ENCODE peak calls at places on chromosomes 13 and 19, in eight cellular contexts. One of them, this sample, is unnamed.

GRCh38 chr19:35211545-35212230 is 16.9 kb downstream of the FAM187B start:
- DNase-seq in Peyer's patch: peak
- DNase-seq in body of pancreas: peak
- DNase-seq in pancreas: no peak
- DNase-seq in sigmoid colon: peak
- DNase-seq in A549: no peak
- DNase-seq in IMR-90: no peak
- DNase-seq in H9: no peak
- DNase-seq in this sample: peak

GRCh38 chr13:94369862-94370491 is 109.5 kb downstream of the DCT start:
- DNase-seq in Peyer's patch: no peak
- DNase-seq in body of pancreas: no peak
- DNase-seq in pancreas: no peak
- DNase-seq in sigmoid colon: no peak
- DNase-seq in A549: no peak
- DNase-seq in IMR-90: peak
- DNase-seq in H9: no peak
- DNase-seq in this sample: no peak

GRCh38 chr13:112329376-112329775 is 46.8 kb upstream of the SPACA7 start:
- DNase-seq in Peyer's patch: no peak
- DNase-seq in body of pancreas: no peak
- DNase-seq in pancreas: no peak
- DNase-seq in sigmoid colon: no peak
- DNase-seq in A549: no peak
- DNase-seq in IMR-90: no peak
- DNase-seq in H9: no peak
- DNase-seq in this sample: no peak

GRCh38 chr13:27953671-27954405 is 15.3 kb downstream of the CDX2 start:
- DNase-seq in Peyer's patch: peak
- DNase-seq in body of pancreas: peak
- DNase-seq in pancreas: peak
- DNase-seq in sigmoid colon: peak
- DNase-seq in A549: peak
- DNase-seq in IMR-90: peak
- DNase-seq in H9: peak
- DNase-seq in this sample: no peak

GRCh38 chr19:16496613-16496983 is 404 bp downstream of the C19orf44 start:
- DNase-seq in Peyer's patch: peak
- DNase-seq in body of pancreas: no peak
- DNase-seq in pancreas: no peak
- DNase-seq in sigmoid colon: peak
- DNase-seq in A549: no peak
- DNase-seq in IMR-90: peak
- DNase-seq in H9: no peak
- DNase-seq in this sample: peak

GRCh38 chr19:44726465-44726864 is 22.0 kb upstream of the BCL3 start:
- DNase-seq in Peyer's patch: no peak
- DNase-seq in body of pancreas: no peak
- DNase-seq in pancreas: no peak
- DNase-seq in sigmoid colon: no peak
- DNase-seq in A549: no peak
- DNase-seq in IMR-90: no peak
- DNase-seq in H9: no peak
- DNase-seq in this sample: no peak

GRCh38 chr13:94057618-94058017 is 421.9 kb downstream of the DCT start:
- DNase-seq in Peyer's patch: no peak
- DNase-seq in body of pancreas: no peak
- DNase-seq in pancreas: no peak
- DNase-seq in sigmoid colon: no peak
- DNase-seq in A549: no peak
- DNase-seq in IMR-90: no peak
- DNase-seq in H9: no peak
- DNase-seq in this sample: no peak

GRCh38 chr13:107091386-107091785 is 523.4 kb upstream of the ARGLU1 start:
- DNase-seq in Peyer's patch: no peak
- DNase-seq in body of pancreas: no peak
- DNase-seq in pancreas: no peak
- DNase-seq in sigmoid colon: no peak
- DNase-seq in A549: no peak
- DNase-seq in IMR-90: no peak
- DNase-seq in H9: no peak
- DNase-seq in this sample: no peak

GRCh38 chr19:48638831-48639381 is 1.7 kb upstream of the DBP start:
- DNase-seq in Peyer's patch: no peak
- DNase-seq in body of pancreas: no peak
- DNase-seq in pancreas: peak
- DNase-seq in sigmoid colon: no peak
- DNase-seq in A549: no peak
- DNase-seq in IMR-90: no peak
- DNase-seq in H9: peak
- DNase-seq in this sample: peak

GRCh38 chr19:5624154-5624663 is 1.3 kb downstream of the SAFB start:
- DNase-seq in Peyer's patch: no peak
- DNase-seq in body of pancreas: peak
- DNase-seq in pancreas: peak
- DNase-seq in sigmoid colon: peak
- DNase-seq in A549: no peak
- DNase-seq in IMR-90: peak
- DNase-seq in H9: no peak
- DNase-seq in this sample: peak

GRCh38 chr13:76189882-76190519 is 553.9 kb downstream of the LMO7 start:
- DNase-seq in Peyer's patch: no peak
- DNase-seq in body of pancreas: no peak
- DNase-seq in pancreas: no peak
- DNase-seq in sigmoid colon: no peak
- DNase-seq in A549: no peak
- DNase-seq in IMR-90: no peak
- DNase-seq in H9: peak
- DNase-seq in this sample: no peak

GRCh38 chr13:97235549-97236206 is 13.5 kb downstream of the MBNL2 start:
- DNase-seq in Peyer's patch: no peak
- DNase-seq in body of pancreas: peak
- DNase-seq in pancreas: no peak
- DNase-seq in sigmoid colon: no peak
- DNase-seq in A549: no peak
- DNase-seq in IMR-90: no peak
- DNase-seq in H9: no peak
- DNase-seq in this sample: no peak

GRCh38 chr13:112343591-112343990 is 32.6 kb upstream of the SPACA7 start:
- DNase-seq in Peyer's patch: no peak
- DNase-seq in body of pancreas: no peak
- DNase-seq in pancreas: no peak
- DNase-seq in sigmoid colon: no peak
- DNase-seq in A549: no peak
- DNase-seq in IMR-90: no peak
- DNase-seq in H9: peak
- DNase-seq in this sample: no peak

GRCh38 chr19:17309962-17310461 is 649 bp downstream of the DDA1 start:
- DNase-seq in Peyer's patch: no peak
- DNase-seq in body of pancreas: no peak
- DNase-seq in pancreas: no peak
- DNase-seq in sigmoid colon: no peak
- DNase-seq in A549: no peak
- DNase-seq in IMR-90: no peak
- DNase-seq in H9: no peak
- DNase-seq in this sample: no peak

GRCh38 chr19:35031072-35031881 is 1.0 kb downstream of the SCN1B start:
- DNase-seq in Peyer's patch: no peak
- DNase-seq in body of pancreas: no peak
- DNase-seq in pancreas: peak
- DNase-seq in sigmoid colon: no peak
- DNase-seq in A549: no peak
- DNase-seq in IMR-90: peak
- DNase-seq in H9: peak
- DNase-seq in this sample: no peak

GRCh38 chr19:35120492-35120891 is 4.9 kb downstream of the FXYD3 start:
- DNase-seq in Peyer's patch: no peak
- DNase-seq in body of pancreas: peak
- DNase-seq in pancreas: no peak
- DNase-seq in sigmoid colon: no peak
- DNase-seq in A549: peak
- DNase-seq in IMR-90: peak
- DNase-seq in H9: no peak
- DNase-seq in this sample: no peak

GRCh38 chr13:62293081-62293480 is 877.4 kb upstream of the PCDH20 start:
- DNase-seq in Peyer's patch: no peak
- DNase-seq in body of pancreas: no peak
- DNase-seq in pancreas: no peak
- DNase-seq in sigmoid colon: no peak
- DNase-seq in A549: peak
- DNase-seq in IMR-90: peak
- DNase-seq in H9: no peak
- DNase-seq in this sample: no peak

GRCh38 chr13:20721454-20722357 is 18.2 kb downstream of the IL17D start:
- DNase-seq in Peyer's patch: no peak
- DNase-seq in body of pancreas: peak
- DNase-seq in pancreas: peak
- DNase-seq in sigmoid colon: no peak
- DNase-seq in A549: no peak
- DNase-seq in IMR-90: peak
- DNase-seq in H9: peak
- DNase-seq in this sample: no peak

GRCh38 chr13:100566543-100566942 is 22.0 kb downstream of the GGACT start:
- DNase-seq in Peyer's patch: no peak
- DNase-seq in body of pancreas: no peak
- DNase-seq in pancreas: no peak
- DNase-seq in sigmoid colon: no peak
- DNase-seq in A549: peak
- DNase-seq in IMR-90: peak
- DNase-seq in H9: no peak
- DNase-seq in this sample: no peak

GRCh38 chr13:75480691-75481175 is 1.2 kb downstream of the TBC1D4 start:
- DNase-seq in Peyer's patch: no peak
- DNase-seq in body of pancreas: peak
- DNase-seq in pancreas: peak
- DNase-seq in sigmoid colon: peak
- DNase-seq in A549: peak
- DNase-seq in IMR-90: peak
- DNase-seq in H9: peak
- DNase-seq in this sample: peak

GRCh38 chr19:49930483-49931011 is 1.2 kb upstream of the NUP62 start:
- DNase-seq in Peyer's patch: no peak
- DNase-seq in body of pancreas: no peak
- DNase-seq in pancreas: peak
- DNase-seq in sigmoid colon: no peak
- DNase-seq in A549: peak
- DNase-seq in IMR-90: no peak
- DNase-seq in H9: peak
- DNase-seq in this sample: peak

GRCh38 chr13:101576452-101576851 is 124.0 kb downstream of the ITGBL1 start:
- DNase-seq in Peyer's patch: no peak
- DNase-seq in body of pancreas: no peak
- DNase-seq in pancreas: no peak
- DNase-seq in sigmoid colon: no peak
- DNase-seq in A549: peak
- DNase-seq in IMR-90: peak
- DNase-seq in H9: no peak
- DNase-seq in this sample: no peak

GRCh38 chr19:4103073-4103418 is 20.9 kb downstream of the MAP2K2 start:
- DNase-seq in Peyer's patch: no peak
- DNase-seq in body of pancreas: no peak
- DNase-seq in pancreas: no peak
- DNase-seq in sigmoid colon: no peak
- DNase-seq in A549: no peak
- DNase-seq in IMR-90: no peak
- DNase-seq in H9: no peak
- DNase-seq in this sample: no peak

GRCh38 chr19:41711376-41712261 is 3.2 kb downstream of the CEACAM5 start:
- DNase-seq in Peyer's patch: no peak
- DNase-seq in body of pancreas: no peak
- DNase-seq in pancreas: no peak
- DNase-seq in sigmoid colon: no peak
- DNase-seq in A549: no peak
- DNase-seq in IMR-90: no peak
- DNase-seq in H9: no peak
- DNase-seq in this sample: no peak

GRCh38 chr19:42028304-42029216 is 34.5 kb upstream of the ATP1A3 start:
- DNase-seq in Peyer's patch: no peak
- DNase-seq in body of pancreas: no peak
- DNase-seq in pancreas: no peak
- DNase-seq in sigmoid colon: no peak
- DNase-seq in A549: peak
- DNase-seq in IMR-90: no peak
- DNase-seq in H9: peak
- DNase-seq in this sample: peak

GRCh38 chr19:19409235-19410030 is 4.0 kb downstream of the GATAD2A start:
- DNase-seq in Peyer's patch: no peak
- DNase-seq in body of pancreas: no peak
- DNase-seq in pancreas: no peak
- DNase-seq in sigmoid colon: no peak
- DNase-seq in A549: no peak
- DNase-seq in IMR-90: no peak
- DNase-seq in H9: no peak
- DNase-seq in this sample: no peak
- H3K27ac ChIP-seq in Peyer's patch: no peak
- H3K27ac ChIP-seq in body of pancreas: no peak
- H3K27ac ChIP-seq in pancreas: no peak
- H3K27ac ChIP-seq in sigmoid colon: no peak
- H3K27ac ChIP-seq in A549: no peak
- H3K27ac ChIP-seq in IMR-90: no peak
- H3K27ac ChIP-seq in H9: no peak
- H3K27ac ChIP-seq in this sample: no peak

DNA sequence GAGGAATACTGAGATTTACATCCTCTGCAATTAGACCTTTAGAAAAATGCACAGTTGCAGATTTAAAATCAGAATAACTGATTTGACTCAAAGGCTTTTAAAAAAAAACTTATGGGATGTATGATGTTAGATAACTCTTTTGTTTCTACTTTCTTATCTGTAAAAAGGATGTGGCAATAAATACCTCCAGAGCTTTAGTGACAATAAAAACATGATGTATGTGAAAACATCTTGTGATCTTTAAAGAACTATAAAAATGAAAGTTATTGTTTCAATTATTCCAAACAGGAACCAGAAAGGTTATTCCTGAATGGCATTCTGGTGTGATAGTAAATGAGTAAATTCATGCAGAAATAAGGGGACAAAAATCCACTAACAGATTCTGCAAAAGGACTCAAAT is 2712.2 kb upstream of the PCDH20 start:
- DNase-seq in Peyer's patch: no peak
- DNase-seq in body of pancreas: no peak
- DNase-seq in pancreas: no peak
- DNase-seq in sigmoid colon: no peak
- DNase-seq in A549: no peak
- DNase-seq in IMR-90: no peak
- DNase-seq in H9: no peak
- DNase-seq in this sample: no peak
- TF ChIP-seq CTCF in Peyer's patch: no peak
- TF ChIP-seq CTCF in body of pancreas: no peak
- TF ChIP-seq CTCF in pancreas: no peak
- TF ChIP-seq CTCF in sigmoid colon: no peak
- TF ChIP-seq CTCF in A549: no peak
- TF ChIP-seq CTCF in IMR-90: no peak
- TF ChIP-seq CTCF in H9: no peak
- TF ChIP-seq CTCF in this sample: no peak

GRCh38 chr19:38278751-38279150 is 14.4 kb downstream of the SPINT2 start:
- DNase-seq in Peyer's patch: no peak
- DNase-seq in body of pancreas: no peak
- DNase-seq in pancreas: no peak
- DNase-seq in sigmoid colon: no peak
- DNase-seq in A549: no peak
- DNase-seq in IMR-90: no peak
- DNase-seq in H9: no peak
- DNase-seq in this sample: no peak
- H3K27ac ChIP-seq in Peyer's patch: peak
- H3K27ac ChIP-seq in body of pancreas: peak
- H3K27ac ChIP-seq in pancreas: peak
- H3K27ac ChIP-seq in sigmoid colon: peak
- H3K27ac ChIP-seq in A549: peak
- H3K27ac ChIP-seq in IMR-90: peak
- H3K27ac ChIP-seq in H9: no peak
- H3K27ac ChIP-seq in this sample: no peak

GRCh38 chr13:45584816-45585215 is 30.7 kb downstream of the ERICH6B start:
- DNase-seq in Peyer's patch: no peak
- DNase-seq in body of pancreas: no peak
- DNase-seq in pancreas: no peak
- DNase-seq in sigmoid colon: no peak
- DNase-seq in A549: peak
- DNase-seq in IMR-90: no peak
- DNase-seq in H9: peak
- DNase-seq in this sample: no peak
- TF ChIP-seq CTCF in Peyer's patch: no peak
- TF ChIP-seq CTCF in body of pancreas: no peak
- TF ChIP-seq CTCF in pancreas: no peak
- TF ChIP-seq CTCF in sigmoid colon: no peak
- TF ChIP-seq CTCF in A549: no peak
- TF ChIP-seq CTCF in IMR-90: peak
- TF ChIP-seq CTCF in H9: peak
- TF ChIP-seq CTCF in this sample: peak